ENCODE peak calls at places on chromosomes 12 and 14, in six cellular contexts. One of them, this sample, is unnamed. For H3K27me3 and H3K9me3, the result is how much of the 10 kb centered on the place peaks cover.

GRCh38 chr12:113955109-113955970 is 10.8 kb downstream of the RBM19 start:
- DNase-seq in keratinocyte: no peak
- DNase-seq in NT2/D1: no peak
- DNase-seq in endodermal cell: peak
- DNase-seq in CD4-positive, alpha-beta T cell: no peak
- DNase-seq in stomach: peak
- DNase-seq in this sample: no peak

GRCh38 chr12:10722502-10722904 is 620 bp downstream of the YBX3 start:
- DNase-seq in CD4-positive, alpha-beta T cell: peak
- DNase-seq in keratinocyte: no peak
- DNase-seq in endodermal cell: peak
- DNase-seq in stomach: peak
- DNase-seq in NT2/D1: peak
- DNase-seq in this sample: no peak

GRCh38 chr12:109264943-109265650 is 44.0 kb downstream of the FOXN4 start:
- DNase-seq in stomach: no peak
- DNase-seq in NT2/D1: no peak
- DNase-seq in CD4-positive, alpha-beta T cell: no peak
- DNase-seq in endodermal cell: no peak
- DNase-seq in keratinocyte: no peak
- DNase-seq in this sample: no peak

GRCh38 chr14:77355811-77356210 is 21.1 kb downstream of the TMED8 start:
- DNase-seq in stomach: no peak
- DNase-seq in endodermal cell: no peak
- DNase-seq in keratinocyte: no peak
- DNase-seq in CD4-positive, alpha-beta T cell: no peak
- DNase-seq in NT2/D1: no peak
- DNase-seq in this sample: no peak

GRCh38 chr14:95713596-95714371 is at the start of gene TCL1A:
- DNase-seq in keratinocyte: no peak
- DNase-seq in CD4-positive, alpha-beta T cell: no peak
- DNase-seq in NT2/D1: no peak
- DNase-seq in stomach: no peak
- DNase-seq in endodermal cell: peak
- DNase-seq in this sample: no peak

GRCh38 chr12:52442600-52443061 is 8.5 kb upstream of the KRT75 start:
- DNase-seq in NT2/D1: peak
- DNase-seq in keratinocyte: peak
- DNase-seq in endodermal cell: peak
- DNase-seq in CD4-positive, alpha-beta T cell: no peak
- DNase-seq in stomach: no peak
- DNase-seq in this sample: no peak

GRCh38 chr12:68349921-68350606 is 17.9 kb upstream of the MDM1 start:
- DNase-seq in endodermal cell: no peak
- DNase-seq in NT2/D1: no peak
- DNase-seq in keratinocyte: no peak
- DNase-seq in stomach: no peak
- DNase-seq in CD4-positive, alpha-beta T cell: no peak
- DNase-seq in this sample: no peak

GRCh38 chr14:21041676-21042433 is at the start of gene RNASE7:
- DNase-seq in endodermal cell: no peak
- DNase-seq in keratinocyte: peak
- DNase-seq in stomach: no peak
- DNase-seq in NT2/D1: no peak
- DNase-seq in CD4-positive, alpha-beta T cell: no peak
- DNase-seq in this sample: no peak

GRCh38 chr12:101459642-101460346 is 15.3 kb upstream of the SPIC start:
- DNase-seq in NT2/D1: no peak
- DNase-seq in endodermal cell: peak
- DNase-seq in CD4-positive, alpha-beta T cell: no peak
- DNase-seq in keratinocyte: no peak
- DNase-seq in stomach: peak
- DNase-seq in this sample: peak

GRCh38 chr12:64609543-64610091 is 678 bp upstream of the RASSF3 start:
- DNase-seq in keratinocyte: no peak
- DNase-seq in CD4-positive, alpha-beta T cell: no peak
- DNase-seq in stomach: no peak
- DNase-seq in endodermal cell: no peak
- DNase-seq in NT2/D1: no peak
- DNase-seq in this sample: peak

GRCh38 chr14:32311294-32312009 is 17.6 kb upstream of the AKAP6 start:
- DNase-seq in stomach: no peak
- DNase-seq in keratinocyte: no peak
- DNase-seq in NT2/D1: no peak
- DNase-seq in CD4-positive, alpha-beta T cell: no peak
- DNase-seq in endodermal cell: no peak
- DNase-seq in this sample: no peak

GRCh38 chr12:4089147-4089606 is 184.4 kb upstream of the CCND2 start:
- DNase-seq in stomach: no peak
- DNase-seq in CD4-positive, alpha-beta T cell: no peak
- DNase-seq in NT2/D1: no peak
- DNase-seq in keratinocyte: no peak
- DNase-seq in endodermal cell: no peak
- DNase-seq in this sample: no peak

GRCh38 chr12:1083888-1084262 is 92.9 kb downstream of the ERC1 start:
- DNase-seq in keratinocyte: no peak
- DNase-seq in NT2/D1: no peak
- DNase-seq in stomach: no peak
- DNase-seq in endodermal cell: no peak
- DNase-seq in CD4-positive, alpha-beta T cell: no peak
- DNase-seq in this sample: peak

GRCh38 chr12:58310368-58310767 is 369.0 kb downstream of the ATP23 start:
- DNase-seq in endodermal cell: no peak
- DNase-seq in NT2/D1: no peak
- DNase-seq in stomach: no peak
- DNase-seq in CD4-positive, alpha-beta T cell: no peak
- DNase-seq in keratinocyte: no peak
- DNase-seq in this sample: no peak

GRCh38 chr12:51832708-51833107 is 15.8 kb downstream of the FIGNL2 start:
- DNase-seq in stomach: no peak
- DNase-seq in CD4-positive, alpha-beta T cell: no peak
- DNase-seq in NT2/D1: no peak
- DNase-seq in keratinocyte: no peak
- DNase-seq in endodermal cell: no peak
- DNase-seq in this sample: no peak

GRCh38 chr14:60509438-60510253 is 700 bp downstream of the SIX6 start:
- DNase-seq in stomach: no peak
- DNase-seq in NT2/D1: no peak
- DNase-seq in endodermal cell: peak
- DNase-seq in CD4-positive, alpha-beta T cell: no peak
- DNase-seq in keratinocyte: no peak
- DNase-seq in this sample: no peak

GRCh38 chr12:112906712-112907414 is at the start of gene OAS1:
- DNase-seq in NT2/D1: peak
- DNase-seq in keratinocyte: no peak
- DNase-seq in CD4-positive, alpha-beta T cell: no peak
- DNase-seq in endodermal cell: no peak
- DNase-seq in stomach: peak
- DNase-seq in this sample: no peak

GRCh38 chr12:94290353-94290752 is 142.0 kb downstream of the PLXNC1 start:
- DNase-seq in keratinocyte: no peak
- DNase-seq in CD4-positive, alpha-beta T cell: no peak
- DNase-seq in stomach: no peak
- DNase-seq in endodermal cell: peak
- DNase-seq in NT2/D1: no peak
- DNase-seq in this sample: no peak

GRCh38 chr14:68113328-68113930 is 293.9 kb downstream of the RAD51B start:
- DNase-seq in keratinocyte: no peak
- DNase-seq in NT2/D1: no peak
- DNase-seq in endodermal cell: no peak
- DNase-seq in CD4-positive, alpha-beta T cell: no peak
- DNase-seq in stomach: no peak
- DNase-seq in this sample: no peak

GRCh38 chr12:94151577-94151976 is 3.2 kb downstream of the PLXNC1 start:
- DNase-seq in keratinocyte: no peak
- DNase-seq in stomach: no peak
- DNase-seq in CD4-positive, alpha-beta T cell: no peak
- DNase-seq in endodermal cell: peak
- DNase-seq in NT2/D1: no peak
- DNase-seq in this sample: no peak

GRCh38 chr12:123267991-123268843 is 3.4 kb downstream of the CDK2AP1 start:
- DNase-seq in endodermal cell: peak
- DNase-seq in CD4-positive, alpha-beta T cell: no peak
- DNase-seq in NT2/D1: no peak
- DNase-seq in stomach: no peak
- DNase-seq in keratinocyte: no peak
- DNase-seq in this sample: no peak

GRCh38 chr14:79516009-79516408 is 695.3 kb downstream of the DIO2 start:
- DNase-seq in CD4-positive, alpha-beta T cell: no peak
- DNase-seq in stomach: no peak
- DNase-seq in NT2/D1: no peak
- DNase-seq in keratinocyte: no peak
- DNase-seq in endodermal cell: peak
- DNase-seq in this sample: no peak

GRCh38 chr14:69324341-69324931 is 64.5 kb downstream of the GALNT16 start:
- DNase-seq in NT2/D1: no peak
- DNase-seq in stomach: no peak
- DNase-seq in CD4-positive, alpha-beta T cell: no peak
- DNase-seq in endodermal cell: peak
- DNase-seq in keratinocyte: no peak
- DNase-seq in this sample: no peak

GRCh38 chr14:75333523-75334190 is 55.0 kb downstream of the FOS start:
- DNase-seq in stomach: no peak
- DNase-seq in endodermal cell: no peak
- DNase-seq in NT2/D1: no peak
- DNase-seq in keratinocyte: no peak
- DNase-seq in CD4-positive, alpha-beta T cell: peak
- DNase-seq in this sample: no peak

GRCh38 chr14:94390372-94391086 is 2.1 kb upstream of the SERPINA1 start:
- DNase-seq in endodermal cell: peak
- DNase-seq in NT2/D1: no peak
- DNase-seq in CD4-positive, alpha-beta T cell: no peak
- DNase-seq in keratinocyte: no peak
- DNase-seq in stomach: peak
- DNase-seq in this sample: no peak

GRCh38 chr14:73696466-73697390 is 17.5 kb downstream of the PNMA1 start:
- DNase-seq in keratinocyte: no peak
- DNase-seq in CD4-positive, alpha-beta T cell: no peak
- DNase-seq in endodermal cell: no peak
- DNase-seq in stomach: no peak
- DNase-seq in NT2/D1: no peak
- DNase-seq in this sample: no peak

GRCh38 chr12:32248594-32249140 is 142.0 kb downstream of the BICD1 start:
- DNase-seq in endodermal cell: peak
- DNase-seq in CD4-positive, alpha-beta T cell: no peak
- DNase-seq in stomach: no peak
- DNase-seq in NT2/D1: no peak
- DNase-seq in keratinocyte: peak
- DNase-seq in this sample: peak

GRCh38 chr12:693937-694533 is 30.8 kb upstream of the NINJ2 start:
- DNase-seq in stomach: no peak
- DNase-seq in endodermal cell: no peak
- DNase-seq in keratinocyte: no peak
- DNase-seq in NT2/D1: no peak
- DNase-seq in CD4-positive, alpha-beta T cell: no peak
- DNase-seq in this sample: no peak

GRCh38 chr14:43022094-43022800 is 1415.6 kb downstream of the LRFN5 start:
- DNase-seq in keratinocyte: no peak
- DNase-seq in NT2/D1: no peak
- DNase-seq in stomach: no peak
- DNase-seq in CD4-positive, alpha-beta T cell: no peak
- DNase-seq in endodermal cell: no peak
- DNase-seq in this sample: no peak

GRCh38 chr12:20366776-20367409 is 1.4 kb upstream of the PDE3A start:
- DNase-seq in CD4-positive, alpha-beta T cell: no peak
- DNase-seq in keratinocyte: no peak
- DNase-seq in endodermal cell: no peak
- DNase-seq in NT2/D1: no peak
- DNase-seq in stomach: no peak
- DNase-seq in this sample: no peak

GRCh38 chr12:57766464-57767311 is at the start of gene CYP27B1:
- DNase-seq in CD4-positive, alpha-beta T cell: no peak
- DNase-seq in keratinocyte: no peak
- DNase-seq in stomach: no peak
- DNase-seq in endodermal cell: peak
- DNase-seq in NT2/D1: no peak
- DNase-seq in this sample: peak

GRCh38 chr12:116677202-116677651 is 60.6 kb downstream of the SPRING1 start:
- DNase-seq in NT2/D1: no peak
- DNase-seq in CD4-positive, alpha-beta T cell: no peak
- DNase-seq in stomach: no peak
- DNase-seq in keratinocyte: no peak
- DNase-seq in endodermal cell: no peak
- DNase-seq in this sample: no peak

GRCh38 chr14:71320107-71320733 is 413.0 kb downstream of the PCNX1 start:
- DNase-seq in keratinocyte: peak
- DNase-seq in stomach: peak
- DNase-seq in endodermal cell: peak
- DNase-seq in CD4-positive, alpha-beta T cell: peak
- DNase-seq in NT2/D1: peak
- DNase-seq in this sample: peak

GRCh38 chr14:30872602-30873001 is 1.8 kb upstream of the COCH start:
- DNase-seq in NT2/D1: no peak
- DNase-seq in endodermal cell: peak
- DNase-seq in stomach: no peak
- DNase-seq in CD4-positive, alpha-beta T cell: no peak
- DNase-seq in keratinocyte: no peak
- DNase-seq in this sample: no peak
- H3K27me3 ChIP-seq in NT2/D1: under half
- H3K27me3 ChIP-seq in endodermal cell: under half
- H3K27me3 ChIP-seq in stomach: half or more
- H3K27me3 ChIP-seq in CD4-positive, alpha-beta T cell: half or more
- H3K27me3 ChIP-seq in keratinocyte: under half
- H3K27me3 ChIP-seq in this sample: under half

GRCh38 chr14:106203438-106203837 is 677.1 kb downstream of the TMEM121 start:
- DNase-seq in keratinocyte: no peak
- DNase-seq in NT2/D1: no peak
- DNase-seq in stomach: no peak
- DNase-seq in CD4-positive, alpha-beta T cell: no peak
- DNase-seq in endodermal cell: no peak
- DNase-seq in this sample: no peak
- H3K9me3 ChIP-seq in keratinocyte: under half
- H3K9me3 ChIP-seq in NT2/D1: under half
- H3K9me3 ChIP-seq in stomach: under half
- H3K9me3 ChIP-seq in CD4-positive, alpha-beta T cell: under half
- H3K9me3 ChIP-seq in endodermal cell: half or more
- H3K9me3 ChIP-seq in this sample: under half

DNA sequence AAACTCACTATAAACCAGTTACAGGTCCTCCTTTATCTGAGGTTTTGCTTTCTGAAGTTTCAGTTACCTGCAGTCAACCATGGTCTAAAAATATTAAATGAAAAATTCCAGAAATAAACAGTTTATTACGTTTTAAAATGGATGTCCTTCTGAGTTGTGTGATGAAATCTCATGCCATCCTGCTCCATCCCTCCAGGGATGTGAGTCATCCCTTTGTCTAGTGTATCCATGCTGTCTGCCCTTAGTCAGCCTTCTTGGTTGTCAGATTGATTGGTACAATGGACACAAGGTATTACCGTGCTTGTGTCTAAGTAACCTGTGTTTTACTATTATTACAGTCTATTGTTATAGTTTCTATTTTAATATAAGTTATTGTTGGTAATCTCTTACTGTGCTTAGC is 328.3 kb downstream of the APAF1 start:
- DNase-seq in CD4-positive, alpha-beta T cell: no peak
- DNase-seq in stomach: no peak
- DNase-seq in keratinocyte: peak
- DNase-seq in NT2/D1: no peak
- DNase-seq in endodermal cell: no peak
- DNase-seq in this sample: no peak
- H3K27me3 ChIP-seq in CD4-positive, alpha-beta T cell: under half
- H3K27me3 ChIP-seq in stomach: under half
- H3K27me3 ChIP-seq in keratinocyte: under half
- H3K27me3 ChIP-seq in NT2/D1: under half
- H3K27me3 ChIP-seq in endodermal cell: half or more
- H3K27me3 ChIP-seq in this sample: under half

GRCh38 chr12:70154087-70154486 is 89.1 kb upstream of the CNOT2 start:
- DNase-seq in endodermal cell: no peak
- DNase-seq in stomach: no peak
- DNase-seq in CD4-positive, alpha-beta T cell: no peak
- DNase-seq in keratinocyte: peak
- DNase-seq in NT2/D1: no peak
- DNase-seq in this sample: no peak
- H3K9me3 ChIP-seq in endodermal cell: half or more
- H3K9me3 ChIP-seq in stomach: under half
- H3K9me3 ChIP-seq in CD4-positive, alpha-beta T cell: under half
- H3K9me3 ChIP-seq in keratinocyte: under half
- H3K9me3 ChIP-seq in NT2/D1: half or more
- H3K9me3 ChIP-seq in this sample: under half